ENCODE peak calls at places on chromosomes 7 and 10, in four cellular contexts. B is H1, J is SJSA1, I is anterior cingulate cortex. P is an unnamed sample.

GRCh38 chr10:119541459-119542356 is 811 bp downstream of the RGS10 start:
- DNase-seq in B (peak; percentile 55), J (no peak), I (no peak), P (no peak)

GRCh38 chr7:151086802-151087246 is 549 bp downstream of the AGAP3 start:
- DNase-seq in B (peak; percentile 74), J (no peak), I (no peak), P (no peak)

GRCh38 chr7:106059556-106059955 is 52.6 kb downstream of the SYPL1 start:
- DNase-seq in B (no peak), J (no peak), I (no peak), P (no peak)

GRCh38 chr7:116734736-116735135 is 62.7 kb downstream of the MET start:
- DNase-seq in B (no peak), J (no peak), I (no peak), P (no peak)

GRCh38 chr7:70098133-70098561 is 499.9 kb downstream of the AUTS2 start:
- DNase-seq in B (no peak), J (no peak), I (no peak), P (no peak)

GRCh38 chr10:14554843-14555205 is 219.9 kb downstream of the FAM107B start:
- DNase-seq in B (no peak), J (no peak), I (no peak), P (no peak)

GRCh38 chr7:36391436-36392198 is 2.0 kb downstream of the ANLN start:
- DNase-seq in B (no peak), J (no peak), I (no peak), P (no peak)

GRCh38 chr7:113083834-113084498 is 2.7 kb downstream of the GPR85 start:
- DNase-seq in B (no peak), J (no peak), I (no peak), P (no peak)

GRCh38 chr7:87483131-87483530 is 7.7 kb upstream of the ABCB4 start:
- DNase-seq in B (no peak), J (no peak), I (no peak), P (no peak)

GRCh38 chr10:106474891-106475290 is 689.6 kb downstream of the SORCS1 start:
- DNase-seq in B (no peak), J (no peak), I (no peak), P (no peak)

GRCh38 chr10:33117816-33118215 is 159.8 kb upstream of the ITGB1 start:
- DNase-seq in B (no peak), J (no peak), I (no peak), P (no peak)

GRCh38 chr10:79273603-79274002 is 73.7 kb upstream of the PPIF start:
- DNase-seq in B (no peak), J (no peak), I (no peak), P (no peak)

GRCh38 chr7:51121945-51122425 is 194.6 kb downstream of the COBL start:
- DNase-seq in B (peak; percentile 41), J (no peak), I (no peak), P (no peak)

GRCh38 chr10:70354566-70355233 is 27.7 kb downstream of the LRRC20 start:
- DNase-seq in B (no peak), J (no peak), I (no peak), P (no peak)

GRCh38 chr10:77614778-77615625 is 22.6 kb downstream of the KCNMA1 start:
- DNase-seq in B (no peak), J (no peak), I (no peak), P (no peak)

GRCh38 chr10:123284022-123284421 is 129.8 kb downstream of the BUB3 start:
- DNase-seq in B (peak; percentile 30), J (no peak), I (no peak), P (no peak)

GRCh38 chr7:22549667-22550513 is 49.9 kb upstream of the STEAP1B start:
- DNase-seq in B (peak; percentile 86), J (no peak), I (no peak), P (no peak)

GRCh38 chr10:72688208-72688651 is 3.7 kb upstream of the MCU start:
- DNase-seq in B (no peak), J (peak; percentile 58), I (no peak), P (peak; percentile 81)

GRCh38 chr10:117439243-117439912 is 64.1 kb upstream of the PDZD8 start:
- DNase-seq in B (no peak), J (no peak), I (no peak), P (peak; percentile 97)

GRCh38 chr7:122082670-122083069 is 61.4 kb downstream of the AASS start:
- DNase-seq in B (no peak), J (no peak), I (no peak), P (no peak)

GRCh38 chr7:98867271-98867701 is 2.5 kb downstream of the TMEM130 start:
- DNase-seq in B (no peak), J (no peak), I (peak; percentile 8), P (no peak)

GRCh38 chr7:111763221-111763791 is 201.0 kb upstream of the IMMP2L start:
- DNase-seq in B (no peak), J (no peak), I (no peak), P (no peak)

GRCh38 chr10:121357323-121357835 is 240.9 kb downstream of the FGFR2 start:
- DNase-seq in B (no peak), J (no peak), I (no peak), P (no peak)

GRCh38 chr7:30252885-30253795 is 31.3 kb upstream of the ZNRF2 start:
- DNase-seq in B (no peak), J (no peak), I (peak; percentile 21), P (no peak)

GRCh38 chr7:80907141-80907601 is 11.7 kb downstream of the SEMA3C start:
- DNase-seq in B (no peak), J (no peak), I (no peak), P (no peak)

GRCh38 chr10:125844673-125845300 is 21.4 kb downstream of the BCCIP start:
- DNase-seq in B (no peak), J (no peak), I (no peak), P (no peak)

GRCh38 chr7:78499283-78499682 is 700.7 kb downstream of the PHTF2 start:
- DNase-seq in B (no peak), J (no peak), I (no peak), P (no peak)

GRCh38 chr7:43511769-43512515 is 71.0 kb upstream of the STK17A start:
- DNase-seq in B (no peak), J (no peak), I (no peak), P (no peak)

GRCh38 chr10:124597677-124598165 is 136.1 kb downstream of the LHPP start:
- DNase-seq in B (no peak), J (no peak), I (no peak), P (no peak)

GRCh38 chr7:74032191-74032490 is 4.2 kb downstream of the ELN start:
- DNase-seq in B (no peak), J (no peak), I (no peak), P (no peak)

GRCh38 chr7:125926621-125927020 is 997.0 kb upstream of the POT1 start:
- DNase-seq in B (no peak), J (no peak), I (no peak), P (no peak)

GRCh38 chr7:44583145-44583544 is 1.1 kb upstream of the TMED4 start:
- DNase-seq in B (no peak), J (no peak), I (no peak), P (no peak)

P was measured in HS-5.